ENCODE peak calls at places on chromosomes 12 and 14, in ten cellular contexts. One of them, this sample, is unnamed.

GRCh38 chr12:132321321-132322118 is 7.9 kb downstream of the GALNT9 start:
- DNase-seq in upper lobe of left lung: no peak
- DNase-seq in endothelial cell of umbilical vein: no peak
- DNase-seq in GM23338: no peak
- DNase-seq in K562: no peak
- DNase-seq in Panc1: no peak
- DNase-seq in GM12891: no peak
- DNase-seq in breast epithelium: no peak
- DNase-seq in prostate gland: no peak
- DNase-seq in spleen: peak; percentile 55
- DNase-seq in this sample: no peak

GRCh38 chr14:75138492-75138891 is 11.6 kb upstream of the NEK9 start:
- DNase-seq in upper lobe of left lung: no peak
- DNase-seq in endothelial cell of umbilical vein: no peak
- DNase-seq in GM23338: no peak
- DNase-seq in K562: no peak
- DNase-seq in Panc1: no peak
- DNase-seq in GM12891: no peak
- DNase-seq in breast epithelium: no peak
- DNase-seq in prostate gland: no peak
- DNase-seq in spleen: no peak
- DNase-seq in this sample: no peak

GRCh38 chr12:129847063-129847462 is 56.8 kb downstream of the TMEM132D start:
- DNase-seq in upper lobe of left lung: no peak
- DNase-seq in endothelial cell of umbilical vein: no peak
- DNase-seq in GM23338: no peak
- DNase-seq in K562: no peak
- DNase-seq in Panc1: no peak
- DNase-seq in GM12891: no peak
- DNase-seq in breast epithelium: no peak
- DNase-seq in prostate gland: no peak
- DNase-seq in spleen: no peak
- DNase-seq in this sample: no peak

GRCh38 chr14:105330491-105330895 is 15.9 kb downstream of the PACS2 start:
- DNase-seq in upper lobe of left lung: no peak
- DNase-seq in endothelial cell of umbilical vein: peak; percentile 66
- DNase-seq in GM23338: no peak
- DNase-seq in K562: peak; percentile 34
- DNase-seq in Panc1: no peak
- DNase-seq in GM12891: no peak
- DNase-seq in breast epithelium: no peak
- DNase-seq in prostate gland: no peak
- DNase-seq in spleen: peak; percentile 86
- DNase-seq in this sample: no peak

GRCh38 chr12:95481888-95482287 is 7.9 kb downstream of the METAP2 start:
- DNase-seq in upper lobe of left lung: no peak
- DNase-seq in endothelial cell of umbilical vein: no peak
- DNase-seq in GM23338: no peak
- DNase-seq in K562: no peak
- DNase-seq in Panc1: no peak
- DNase-seq in GM12891: no peak
- DNase-seq in breast epithelium: no peak
- DNase-seq in prostate gland: no peak
- DNase-seq in spleen: no peak
- DNase-seq in this sample: no peak

GRCh38 chr12:111089616-111090015 is 169.2 kb upstream of the MYL2 start:
- DNase-seq in upper lobe of left lung: no peak
- DNase-seq in endothelial cell of umbilical vein: no peak
- DNase-seq in GM23338: no peak
- DNase-seq in K562: no peak
- DNase-seq in Panc1: no peak
- DNase-seq in GM12891: no peak
- DNase-seq in breast epithelium: no peak
- DNase-seq in prostate gland: no peak
- DNase-seq in spleen: peak; percentile 11
- DNase-seq in this sample: no peak

GRCh38 chr12:110666892-110667291 is 22.0 kb downstream of the HVCN1 start:
- DNase-seq in upper lobe of left lung: no peak
- DNase-seq in endothelial cell of umbilical vein: no peak
- DNase-seq in GM23338: no peak
- DNase-seq in K562: no peak
- DNase-seq in Panc1: no peak
- DNase-seq in GM12891: no peak
- DNase-seq in breast epithelium: no peak
- DNase-seq in prostate gland: no peak
- DNase-seq in spleen: peak; percentile 54
- DNase-seq in this sample: no peak

GRCh38 chr14:24368562-24369252 is 723 bp downstream of the NFATC4 start:
- DNase-seq in upper lobe of left lung: no peak
- DNase-seq in endothelial cell of umbilical vein: peak; percentile 48
- DNase-seq in GM23338: peak; percentile 87
- DNase-seq in K562: peak; percentile 42
- DNase-seq in Panc1: no peak
- DNase-seq in GM12891: peak; percentile 72
- DNase-seq in breast epithelium: peak; percentile 58
- DNase-seq in prostate gland: no peak
- DNase-seq in spleen: peak; percentile 76
- DNase-seq in this sample: no peak

GRCh38 chr12:122967151-122967550 is 888 bp upstream of the ABCB9 start:
- DNase-seq in upper lobe of left lung: no peak
- DNase-seq in endothelial cell of umbilical vein: no peak
- DNase-seq in GM23338: no peak
- DNase-seq in K562: no peak
- DNase-seq in Panc1: no peak
- DNase-seq in GM12891: no peak
- DNase-seq in breast epithelium: no peak
- DNase-seq in prostate gland: no peak
- DNase-seq in spleen: no peak
- DNase-seq in this sample: no peak

GRCh38 chr12:122966743-122967058 is 438 bp upstream of the ABCB9 start:
- DNase-seq in upper lobe of left lung: no peak
- DNase-seq in endothelial cell of umbilical vein: no peak
- DNase-seq in GM23338: no peak
- DNase-seq in K562: no peak
- DNase-seq in Panc1: no peak
- DNase-seq in GM12891: no peak
- DNase-seq in breast epithelium: no peak
- DNase-seq in prostate gland: no peak
- DNase-seq in spleen: no peak
- DNase-seq in this sample: no peak

GRCh38 chr12:122964439-122965257 is 1.6 kb downstream of the ABCB9 start:
- DNase-seq in upper lobe of left lung: no peak
- DNase-seq in endothelial cell of umbilical vein: no peak
- DNase-seq in GM23338: no peak
- DNase-seq in K562: peak; percentile 60
- DNase-seq in Panc1: no peak
- DNase-seq in GM12891: no peak
- DNase-seq in breast epithelium: no peak
- DNase-seq in prostate gland: no peak
- DNase-seq in spleen: no peak
- DNase-seq in this sample: peak; percentile 54

GRCh38 chr12:122965356-122965755 is 907 bp downstream of the ABCB9 start:
- DNase-seq in upper lobe of left lung: no peak
- DNase-seq in endothelial cell of umbilical vein: no peak
- DNase-seq in GM23338: no peak
- DNase-seq in K562: no peak
- DNase-seq in Panc1: no peak
- DNase-seq in GM12891: no peak
- DNase-seq in breast epithelium: no peak
- DNase-seq in prostate gland: no peak
- DNase-seq in spleen: no peak
- DNase-seq in this sample: no peak

GRCh38 chr12:122965851-122966742 is at the start of gene ABCB9:
- DNase-seq in upper lobe of left lung: peak; percentile 95
- DNase-seq in endothelial cell of umbilical vein: peak; percentile 92
- DNase-seq in GM23338: peak; percentile 97
- DNase-seq in K562: peak; percentile 99
- DNase-seq in Panc1: no peak
- DNase-seq in GM12891: peak; percentile 98
- DNase-seq in breast epithelium: peak; percentile 96
- DNase-seq in prostate gland: peak; percentile 96
- DNase-seq in spleen: peak; percentile 98
- DNase-seq in this sample: peak; percentile 85
- TF ChIP-seq POLR2AphosphoS5 in upper lobe of left lung: peak; percentile 79
- TF ChIP-seq POLR2AphosphoS5 in endothelial cell of umbilical vein: peak; percentile 75
- TF ChIP-seq POLR2AphosphoS5 in GM23338: peak; percentile 57
- TF ChIP-seq POLR2AphosphoS5 in K562: peak; percentile 25
- TF ChIP-seq POLR2AphosphoS5 in Panc1: peak; percentile 65
- TF ChIP-seq POLR2AphosphoS5 in GM12891: no peak
- TF ChIP-seq POLR2AphosphoS5 in breast epithelium: no peak
- TF ChIP-seq POLR2AphosphoS5 in prostate gland: peak; percentile 73
- TF ChIP-seq POLR2AphosphoS5 in spleen: peak; percentile 88
- TF ChIP-seq POLR2AphosphoS5 in this sample: peak; percentile 60

DNA sequence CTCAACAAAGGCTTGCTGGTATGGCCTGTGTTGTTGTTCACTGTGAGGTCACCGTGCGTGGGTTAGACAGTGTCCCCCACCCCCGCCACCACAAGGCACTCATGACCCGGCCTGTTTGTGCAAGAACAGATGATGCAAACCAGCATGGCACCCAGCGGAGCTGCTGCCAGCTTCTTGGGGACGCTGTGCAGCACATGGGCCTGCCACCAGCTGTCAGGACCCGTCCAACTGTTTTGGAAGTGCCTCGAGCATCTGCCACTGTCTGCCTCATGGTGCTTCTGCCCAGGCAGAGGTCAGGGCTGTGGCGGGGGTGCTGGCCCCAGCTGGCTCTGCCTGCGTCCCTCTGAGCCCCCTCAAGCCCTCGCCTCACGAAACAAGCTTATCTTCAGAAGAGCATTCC is 1.5 kb downstream of the ASB2 start:
- DNase-seq in upper lobe of left lung: no peak
- DNase-seq in endothelial cell of umbilical vein: no peak
- DNase-seq in GM23338: no peak
- DNase-seq in K562: no peak
- DNase-seq in Panc1: no peak
- DNase-seq in GM12891: no peak
- DNase-seq in breast epithelium: no peak
- DNase-seq in prostate gland: no peak
- DNase-seq in spleen: no peak
- DNase-seq in this sample: no peak
- TF ChIP-seq POLR2AphosphoS5 in upper lobe of left lung: no peak
- TF ChIP-seq POLR2AphosphoS5 in endothelial cell of umbilical vein: no peak
- TF ChIP-seq POLR2AphosphoS5 in GM23338: no peak
- TF ChIP-seq POLR2AphosphoS5 in K562: no peak
- TF ChIP-seq POLR2AphosphoS5 in Panc1: no peak
- TF ChIP-seq POLR2AphosphoS5 in GM12891: no peak
- TF ChIP-seq POLR2AphosphoS5 in breast epithelium: no peak
- TF ChIP-seq POLR2AphosphoS5 in prostate gland: no peak
- TF ChIP-seq POLR2AphosphoS5 in spleen: no peak
- TF ChIP-seq POLR2AphosphoS5 in this sample: no peak

GRCh38 chr12:114316076-114316475 is 89.9 kb downstream of the TBX5 start:
- DNase-seq in upper lobe of left lung: no peak
- DNase-seq in endothelial cell of umbilical vein: no peak
- DNase-seq in GM23338: peak; percentile 15
- DNase-seq in K562: no peak
- DNase-seq in Panc1: no peak
- DNase-seq in GM12891: no peak
- DNase-seq in breast epithelium: no peak
- DNase-seq in prostate gland: no peak
- DNase-seq in spleen: no peak
- DNase-seq in this sample: no peak

GRCh38 chr12:114313910-114314309 is 92.0 kb downstream of the TBX5 start:
- DNase-seq in upper lobe of left lung: no peak
- DNase-seq in endothelial cell of umbilical vein: no peak
- DNase-seq in GM23338: peak; percentile 41
- DNase-seq in K562: no peak
- DNase-seq in Panc1: no peak
- DNase-seq in GM12891: no peak
- DNase-seq in breast epithelium: no peak
- DNase-seq in prostate gland: no peak
- DNase-seq in spleen: no peak
- DNase-seq in this sample: no peak

GRCh38 chr12:114314403-114314802 is 91.5 kb downstream of the TBX5 start:
- DNase-seq in upper lobe of left lung: no peak
- DNase-seq in endothelial cell of umbilical vein: no peak
- DNase-seq in GM23338: no peak
- DNase-seq in K562: no peak
- DNase-seq in Panc1: no peak
- DNase-seq in GM12891: no peak
- DNase-seq in breast epithelium: no peak
- DNase-seq in prostate gland: no peak
- DNase-seq in spleen: no peak
- DNase-seq in this sample: no peak

GRCh38 chr12:114311966-114312365 is 94.0 kb downstream of the TBX5 start:
- DNase-seq in upper lobe of left lung: no peak
- DNase-seq in endothelial cell of umbilical vein: no peak
- DNase-seq in GM23338: no peak
- DNase-seq in K562: no peak
- DNase-seq in Panc1: no peak
- DNase-seq in GM12891: no peak
- DNase-seq in breast epithelium: no peak
- DNase-seq in prostate gland: no peak
- DNase-seq in spleen: no peak
- DNase-seq in this sample: no peak

DNA sequence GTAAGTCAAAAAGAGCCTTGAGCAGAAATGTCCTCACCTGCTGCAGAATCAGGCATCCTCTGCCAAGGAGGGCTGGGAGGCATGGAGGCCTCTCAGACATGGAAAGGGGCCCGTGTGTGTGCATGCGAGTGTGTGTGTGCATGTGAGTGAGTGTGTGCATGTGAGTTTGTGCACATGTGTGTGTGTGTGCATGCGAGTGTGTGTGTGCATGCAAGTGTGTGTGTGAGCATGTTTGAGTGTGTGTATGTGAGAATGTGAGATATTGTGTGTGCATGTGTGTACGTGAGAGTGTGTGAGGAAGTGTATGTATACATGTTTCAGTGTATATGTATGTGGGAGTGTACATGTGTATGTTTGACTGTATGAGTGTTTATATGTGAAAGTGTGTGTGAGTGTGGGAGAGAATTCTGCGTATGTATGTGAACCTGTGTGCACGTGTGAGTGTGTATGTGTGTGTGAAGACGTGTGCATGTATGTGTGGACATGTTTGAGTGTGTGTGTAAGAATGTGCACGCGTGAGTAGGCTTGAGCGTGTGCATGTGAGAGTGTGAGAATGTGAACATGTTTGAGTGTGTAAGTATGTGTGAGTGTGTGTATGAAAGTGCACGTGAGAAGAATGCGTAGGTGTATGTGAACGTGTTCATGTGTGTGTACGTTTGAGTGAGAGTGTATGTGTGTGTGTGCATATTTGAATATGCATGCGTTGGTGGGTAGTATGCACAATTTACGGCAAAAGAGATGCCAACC is 90.8 kb downstream of the TBX5 start:
- DNase-seq in upper lobe of left lung: no peak
- DNase-seq in endothelial cell of umbilical vein: no peak
- DNase-seq in GM23338: no peak
- DNase-seq in K562: no peak
- DNase-seq in Panc1: no peak
- DNase-seq in GM12891: no peak
- DNase-seq in breast epithelium: no peak
- DNase-seq in prostate gland: no peak
- DNase-seq in spleen: no peak
- DNase-seq in this sample: no peak
- TF ChIP-seq POLR2AphosphoS5 in upper lobe of left lung: no peak
- TF ChIP-seq POLR2AphosphoS5 in endothelial cell of umbilical vein: no peak
- TF ChIP-seq POLR2AphosphoS5 in GM23338: no peak
- TF ChIP-seq POLR2AphosphoS5 in K562: no peak
- TF ChIP-seq POLR2AphosphoS5 in Panc1: no peak
- TF ChIP-seq POLR2AphosphoS5 in GM12891: no peak
- TF ChIP-seq POLR2AphosphoS5 in breast epithelium: no peak
- TF ChIP-seq POLR2AphosphoS5 in prostate gland: no peak
- TF ChIP-seq POLR2AphosphoS5 in spleen: no peak
- TF ChIP-seq POLR2AphosphoS5 in this sample: no peak

GRCh38 chr14:42732005-42732404 is 1125.3 kb downstream of the LRFN5 start:
- DNase-seq in upper lobe of left lung: no peak
- DNase-seq in endothelial cell of umbilical vein: no peak
- DNase-seq in GM23338: no peak
- DNase-seq in K562: no peak
- DNase-seq in Panc1: no peak
- DNase-seq in GM12891: no peak
- DNase-seq in breast epithelium: no peak
- DNase-seq in prostate gland: no peak
- DNase-seq in spleen: no peak
- DNase-seq in this sample: no peak

GRCh38 chr14:42742084-42742483 is 1135.4 kb downstream of the LRFN5 start:
- DNase-seq in upper lobe of left lung: no peak
- DNase-seq in endothelial cell of umbilical vein: no peak
- DNase-seq in GM23338: no peak
- DNase-seq in K562: no peak
- DNase-seq in Panc1: no peak
- DNase-seq in GM12891: no peak
- DNase-seq in breast epithelium: no peak
- DNase-seq in prostate gland: no peak
- DNase-seq in spleen: no peak
- DNase-seq in this sample: no peak

GRCh38 chr14:42731480-42731879 is 1124.8 kb downstream of the LRFN5 start:
- DNase-seq in upper lobe of left lung: no peak
- DNase-seq in endothelial cell of umbilical vein: no peak
- DNase-seq in GM23338: no peak
- DNase-seq in K562: no peak
- DNase-seq in Panc1: no peak
- DNase-seq in GM12891: no peak
- DNase-seq in breast epithelium: no peak
- DNase-seq in prostate gland: no peak
- DNase-seq in spleen: no peak
- DNase-seq in this sample: no peak

GRCh38 chr14:42736408-42736807 is 1129.7 kb downstream of the LRFN5 start:
- DNase-seq in upper lobe of left lung: no peak
- DNase-seq in endothelial cell of umbilical vein: no peak
- DNase-seq in GM23338: no peak
- DNase-seq in K562: no peak
- DNase-seq in Panc1: no peak
- DNase-seq in GM12891: no peak
- DNase-seq in breast epithelium: no peak
- DNase-seq in prostate gland: no peak
- DNase-seq in spleen: no peak
- DNase-seq in this sample: no peak
- TF ChIP-seq POLR2AphosphoS5 in upper lobe of left lung: no peak
- TF ChIP-seq POLR2AphosphoS5 in endothelial cell of umbilical vein: no peak
- TF ChIP-seq POLR2AphosphoS5 in GM23338: no peak
- TF ChIP-seq POLR2AphosphoS5 in K562: no peak
- TF ChIP-seq POLR2AphosphoS5 in Panc1: no peak
- TF ChIP-seq POLR2AphosphoS5 in GM12891: no peak
- TF ChIP-seq POLR2AphosphoS5 in breast epithelium: no peak
- TF ChIP-seq POLR2AphosphoS5 in prostate gland: no peak
- TF ChIP-seq POLR2AphosphoS5 in spleen: no peak
- TF ChIP-seq POLR2AphosphoS5 in this sample: no peak